ENCODE peak calls at places on chromosomes 11 and 22, in five cellular contexts. B is astrocyte of the cerebellum, L is COLO829, D is T follicular helper cell, K is activated T-cell treated with anti-CD3 and anti-CD28 coated beads for 1 hour. S is an unnamed sample.
A peak's percentile ranks its signal among the peaks of the same experiment; 100 is the strongest.

GRCh38 chr11:129365816-129366215 is 9.8 kb upstream of the BARX2 start:
- DNase-seq in B (no peak), L (no peak), D (no peak), K (no peak), S (no peak)

GRCh38 chr11:67025750-67026149 is 2.8 kb downstream of the SYT12 start:
- DNase-seq in B (no peak), L (no peak), D (no peak), K (no peak), S (no peak)

GRCh38 chr11:28003615-28004014 is 104.3 kb downstream of the KIF18A start:
- DNase-seq in B (no peak), L (no peak), D (no peak), K (no peak), S (no peak)

GRCh38 chr22:32185821-32186220 is 19.1 kb downstream of the RFPL2 start:
- DNase-seq in B (no peak), L (no peak), D (no peak), K (no peak), S (peak; percentile 52)

GRCh38 chr11:561148-562003 is 606 bp downstream of the RASSF7 start:
- DNase-seq in B (no peak), L (no peak), D (no peak), K (no peak), S (peak; percentile 47)

GRCh38 chr11:69554849-69555248 is 73.4 kb downstream of the LINC01488 start:
- DNase-seq in B (no peak), L (no peak), D (no peak), K (no peak), S (no peak)

GRCh38 chr11:20066013-20066782 is 94.1 kb downstream of the DBX1 start:
- DNase-seq in B (no peak), L (no peak), D (no peak), K (no peak), S (peak; percentile 26)

GRCh38 chr11:63239254-63239653 is 4.1 kb downstream of the SLC22A25 start:
- DNase-seq in B (no peak), L (no peak), D (no peak), K (no peak), S (no peak)

GRCh38 chr11:18196532-18196931 is 23.9 kb downstream of the MRGPRX4 start:
- DNase-seq in B (no peak), L (no peak), D (no peak), K (no peak), S (no peak)

GRCh38 chr11:80163011-80163410 is 722.2 kb upstream of the TENM4 start:
- DNase-seq in B (peak; percentile 37), L (no peak), D (no peak), K (no peak), S (no peak)

GRCh38 chr11:111631666-111632039 is 29.4 kb downstream of the SIK2 start:
- DNase-seq in B (peak; percentile 74), L (no peak), D (no peak), K (no peak), S (no peak)

GRCh38 chr11:33598426-33599069 is 102.1 kb downstream of the C11orf91 start:
- DNase-seq in B (no peak), L (no peak), D (no peak), K (no peak), S (peak; percentile 72)

GRCh38 chr11:2534131-2534956 is 89.5 kb downstream of the KCNQ1 start:
- DNase-seq in B (no peak), L (no peak), D (no peak), K (no peak), S (no peak)

GRCh38 chr11:103877221-103877620 is 159.2 kb upstream of the DDI1 start:
- DNase-seq in B (no peak), L (no peak), D (no peak), K (no peak), S (no peak)

GRCh38 chr11:33910261-33910959 is 18.5 kb upstream of the LMO2 start:
- DNase-seq in B (peak; percentile 22), L (no peak), D (no peak), K (no peak), S (no peak)

GRCh38 chr11:107916671-107917241 is 11.5 kb upstream of the RAB39A start:
- DNase-seq in B (no peak), L (peak; percentile 28), D (peak; percentile 12), K (peak; percentile 16), S (peak; percentile 34)

GRCh38 chr22:16838073-16838472 is 12.9 kb upstream of the XKR3 start:
- DNase-seq in B (no peak), L (no peak), D (no peak), K (no peak), S (no peak)

GRCh38 chr11:113937918-113938317 is 33.3 kb downstream of the HTR3B start:
- DNase-seq in B (no peak), L (no peak), D (no peak), K (no peak), S (no peak)

GRCh38 chr11:33582636-33583325 is 117.8 kb downstream of the C11orf91 start:
- DNase-seq in B (no peak), L (no peak), D (no peak), K (no peak), S (no peak)

GRCh38 chr11:976431-977160 is 50.9 kb downstream of the AP2A2 start:
- DNase-seq in B (peak; percentile 60), L (peak; percentile 23), D (no peak), K (no peak), S (no peak)

GRCh38 chr22:29308791-29309262 is 2.4 kb downstream of the GAS2L1 start:
- DNase-seq in B (peak; percentile 73), L (no peak), D (no peak), K (no peak), S (no peak)

GRCh38 chr22:43890901-43891331 is 897 bp downstream of the PNPLA5 start:
- DNase-seq in B (no peak), L (no peak), D (no peak), K (no peak), S (peak; percentile 56)

GRCh38 chr11:15216678-15217077 is 102.0 kb downstream of the INSC start:
- DNase-seq in B (no peak), L (peak; percentile 18), D (no peak), K (no peak), S (no peak)

GRCh38 chr22:24153353-24153752 is 27.9 kb upstream of the SUSD2 start:
- DNase-seq in B (no peak), L (no peak), D (peak; percentile 35), K (peak; percentile 39), S (no peak)

GRCh38 chr22:46122511-46122971 is 27.8 kb upstream of the PPARA start:
- DNase-seq in B (no peak), L (peak; percentile 89), D (peak; percentile 56), K (peak; percentile 69), S (peak; percentile 52)

GRCh38 chr11:65622011-65622410 is 6.4 kb downstream of the PCNX3 start:
- DNase-seq in B (no peak), L (no peak), D (no peak), K (no peak), S (no peak)

GRCh38 chr11:130858215-130858614 is 58.1 kb downstream of the SNX19 start:
- DNase-seq in B (no peak), L (no peak), D (no peak), K (no peak), S (no peak)

GRCh38 chr11:8017071-8017470 is 29.9 kb downstream of the EIF3F start:
- DNase-seq in B (no peak), L (no peak), D (no peak), K (no peak), S (no peak)

GRCh38 chr11:130150790-130151189 is 8.8 kb upstream of the ST14 start:
- DNase-seq in B (no peak), L (no peak), D (no peak), K (no peak), S (no peak)

GRCh38 chr22:20646377-20646776 is 127.5 kb upstream of the SERPIND1 start:
- DNase-seq in B (no peak), L (no peak), D (no peak), K (no peak), S (no peak)

S was measured in NCI-H146.